ENCODE peak calls at places on chromosome X, in ten cellular contexts. I is hepatocyte; L is hippocampal formation; C is NCI-H82; P is astrocyte; U is neural crest cell; S is T-helper 2 cell; B is GOT3; Y is stimulated activated CD4-positive, alpha-beta T cell treated with anti-CD3 and anti-CD28 coated beads, Interleukin-1b, Interleukin-23, amount 100 ng/mL, for 24 hours; K is AG04450. A is an unnamed sample.
A peak's percentile ranks its signal among the peaks of the same experiment; 100 is the strongest.

GRCh38 chrX:2500091-2500680 is 590 bp downstream of the DHRSX start:
- DNase-seq in I (peak; percentile 61), L (no peak), C (no peak), P (peak; percentile 46), U (peak; percentile 50), S (no peak), B (no peak), Y (peak; percentile 4), K (no peak), A (no peak)

GRCh38 chrX:38854305-38854704 is 53.0 kb downstream of the MID1IP1 start:
- DNase-seq in I (no peak), L (no peak), C (no peak), P (no peak), U (no peak), S (no peak), B (no peak), Y (no peak), K (no peak), A (no peak)

GRCh38 chrX:130024127-130024526 is 41.7 kb downstream of the BCORL1 start:
- DNase-seq in I (peak; percentile 28), L (peak; percentile 30), C (peak; percentile 73), P (no peak), U (no peak), S (peak; percentile 56), B (no peak), Y (peak; percentile 61), K (no peak), A (peak; percentile 9)

GRCh38 chrX:70497026-70497425 is 52.4 kb downstream of the DLG3 start:
- DNase-seq in I (no peak), L (no peak), C (no peak), P (no peak), U (no peak), S (no peak), B (no peak), Y (no peak), K (no peak), A (no peak)

GRCh38 chrX:20300822-20301221 is 34.1 kb upstream of the RPS6KA3 start:
- DNase-seq in I (no peak), L (no peak), C (peak; percentile 41), P (no peak), U (no peak), S (no peak), B (no peak), Y (no peak), K (no peak), A (no peak)

GRCh38 chrX:52933976-52934703 is 24.2 kb downstream of the FAM156A start:
- DNase-seq in I (no peak), L (no peak), C (peak; percentile 29), P (peak; percentile 3), U (no peak), S (no peak), B (no peak), Y (no peak), K (no peak), A (no peak)

GRCh38 chrX:71996138-71996537 is 85.5 kb downstream of the NHSL2 start:
- DNase-seq in I (no peak), L (no peak), C (no peak), P (no peak), U (no peak), S (no peak), B (no peak), Y (no peak), K (no peak), A (no peak)

GRCh38 chrX:119622356-119623232 is 16.4 kb upstream of the NKRF start:
- DNase-seq in I (peak; percentile 23), L (no peak), C (no peak), P (peak; percentile 64), U (no peak), S (no peak), B (no peak), Y (no peak), K (no peak), A (no peak)

GRCh38 chrX:54182194-54182863 is 725 bp downstream of the FAM120C start:
- DNase-seq in I (peak; percentile 46), L (peak; percentile 47), C (peak; percentile 69), P (no peak), U (peak; percentile 15), S (peak; percentile 25), B (no peak), Y (peak; percentile 45), K (no peak), A (peak; percentile 8)

GRCh38 chrX:46628406-46629371 is 55.1 kb downstream of the CHST7 start:
- DNase-seq in I (no peak), L (no peak), C (no peak), P (peak; percentile 23), U (no peak), S (no peak), B (no peak), Y (no peak), K (peak; percentile 21), A (no peak)

GRCh38 chrX:49163555-49164419 is 1.2 kb downstream of the MAGIX start:
- DNase-seq in I (peak; percentile 89), L (peak; percentile 85), C (peak; percentile 89), P (peak; percentile 42), U (peak; percentile 62), S (peak; percentile 61), B (peak; percentile 39), Y (peak; percentile 70), K (no peak), A (peak; percentile 71)

GRCh38 chrX:22577181-22577580 is 304.5 kb downstream of the CBLL2 start:
- DNase-seq in I (peak; percentile 4), L (no peak), C (no peak), P (peak; percentile 69), U (no peak), S (no peak), B (no peak), Y (no peak), K (peak; percentile 33), A (no peak)

GRCh38 chrX:70720721-70721120 is 187.8 kb downstream of the TEX11 start:
- DNase-seq in I (peak; percentile 4), L (no peak), C (no peak), P (no peak), U (no peak), S (no peak), B (no peak), Y (no peak), K (no peak), A (no peak)

GRCh38 chrX:66110112-66110511 is 53.9 kb upstream of the HEPH start:
- DNase-seq in I (peak; percentile 9), L (peak; percentile 0), C (peak; percentile 54), P (no peak), U (no peak), S (no peak), B (no peak), Y (no peak), K (no peak), A (no peak)

GRCh38 chrX:14014526-14014925 is 15.2 kb downstream of the GEMIN8 start:
- DNase-seq in I (no peak), L (no peak), C (no peak), P (no peak), U (no peak), S (no peak), B (no peak), Y (no peak), K (no peak), A (no peak)

GRCh38 chrX:70434914-70435586 is 9.6 kb upstream of the DLG3 start:
- DNase-seq in I (no peak), L (no peak), C (no peak), P (peak; percentile 43), U (no peak), S (no peak), B (no peak), Y (no peak), K (no peak), A (no peak)

GRCh38 chrX:120647127-120647526 is 17.3 kb upstream of the C1GALT1C1 start:
- DNase-seq in I (no peak), L (no peak), C (no peak), P (no peak), U (no peak), S (no peak), B (no peak), Y (no peak), K (no peak), A (no peak)

GRCh38 chrX:107714196-107714811 is 61.3 kb downstream of the TSC22D3 start:
- DNase-seq in I (no peak), L (no peak), C (no peak), P (no peak), U (no peak), S (no peak), B (no peak), Y (no peak), K (no peak), A (no peak)

GRCh38 chrX:24216037-24216436 is 66.5 kb downstream of the ZFX start:
- DNase-seq in I (no peak), L (no peak), C (no peak), P (no peak), U (no peak), S (no peak), B (no peak), Y (no peak), K (no peak), A (no peak)

GRCh38 chrX:105228602-105229001 is 8.1 kb upstream of the TEX13A start:
- DNase-seq in I (no peak), L (no peak), C (no peak), P (no peak), U (no peak), S (no peak), B (no peak), Y (no peak), K (no peak), A (no peak)

GRCh38 chrX:9644335-9644734 is 121.3 kb downstream of the GPR143 start:
- DNase-seq in I (no peak), L (no peak), C (no peak), P (no peak), U (no peak), S (no peak), B (no peak), Y (peak; percentile 4), K (no peak), A (no peak)

GRCh38 chrX:13688772-13689518 is at the start of gene RAB9A:
- DNase-seq in I (peak; percentile 88), L (peak; percentile 72), C (peak; percentile 87), P (peak; percentile 32), U (peak; percentile 79), S (peak; percentile 68), B (peak; percentile 83), Y (peak; percentile 78), K (peak; percentile 10), A (peak; percentile 62)

GRCh38 chrX:110287605-110288004 is 30.3 kb downstream of the AMMECR1 start:
- DNase-seq in I (no peak), L (no peak), C (no peak), P (no peak), U (no peak), S (no peak), B (no peak), Y (no peak), K (no peak), A (no peak)

GRCh38 chrX:37608156-37608555 is 36.7 kb downstream of the LANCL3 start:
- DNase-seq in I (no peak), L (no peak), C (no peak), P (no peak), U (no peak), S (no peak), B (no peak), Y (no peak), K (no peak), A (no peak)

GRCh38 chrX:143306991-143307965 is 210.0 kb downstream of the SPANXN3 start:
- DNase-seq in I (peak; percentile 54), L (no peak), C (no peak), P (no peak), U (no peak), S (no peak), B (no peak), Y (no peak), K (no peak), A (no peak)

GRCh38 chrX:2841511-2841910 is 12.8 kb downstream of the GYG2 start:
- DNase-seq in I (no peak), L (no peak), C (no peak), P (peak; percentile 64), U (no peak), S (no peak), B (no peak), Y (no peak), K (no peak), A (no peak)

GRCh38 chrX:18394477-18394876 is 30.9 kb upstream of the CDKL5 start:
- DNase-seq in I (no peak), L (no peak), C (no peak), P (no peak), U (no peak), S (no peak), B (no peak), Y (no peak), K (no peak), A (no peak)

A was measured in neuronal stem cell.